ENCODE peak calls at places on chromosome 14, in four cellular contexts. R is SK-N-SH, H is WTC11, T is K562. Y is an unnamed sample.

GRCh38 chr14:106204063-106204462 is 677.7 kb downstream of the TMEM121 start:
- DNase-seq in T (peak; percentile 40), R (no peak), H (no peak), Y (no peak)

GRCh38 chr14:63454863-63455622 is 88.1 kb downstream of the PPP2R5E start:
- DNase-seq in T (no peak), R (no peak), H (no peak), Y (no peak)

GRCh38 chr14:103607039-103607668 is 21.9 kb upstream of the KLC1 start:
- DNase-seq in R (peak; percentile 87), T (peak; percentile 38), H (peak; percentile 47), Y (peak; percentile 56)

GRCh38 chr14:32366256-32366655 is 37.2 kb downstream of the AKAP6 start:
- DNase-seq in T (no peak), H (no peak), R (peak; percentile 34), Y (no peak)

GRCh38 chr14:21308479-21309237 is 28.8 kb downstream of the RPGRIP1 start:
- DNase-seq in R (no peak), T (peak; percentile 39), H (peak; percentile 87), Y (peak; percentile 92)

GRCh38 chr14:35931346-35931745 is 105.2 kb downstream of the BRMS1L start:
- DNase-seq in R (no peak), H (no peak), T (no peak), Y (no peak)

GRCh38 chr14:66624319-66624937 is 116.5 kb downstream of the GPHN start:
- DNase-seq in H (peak; percentile 62), R (peak; percentile 60), T (peak; percentile 4), Y (peak; percentile 23)

GRCh38 chr14:104550849-104551728 is 28.5 kb upstream of the C14orf180 start:
- DNase-seq in R (peak; percentile 27), H (peak; percentile 8), T (no peak), Y (no peak)

GRCh38 chr14:26636571-26636970 is 38.7 kb upstream of the NOVA1 start:
- DNase-seq in R (no peak), T (no peak), H (no peak), Y (no peak)

GRCh38 chr14:74261288-74261687 is 22.0 kb downstream of the VSX2 start:
- DNase-seq in H (no peak), T (no peak), R (no peak), Y (no peak)

GRCh38 chr14:82047777-82048470 is 514.3 kb upstream of the SEL1L start:
- DNase-seq in H (no peak), T (no peak), R (no peak), Y (no peak)

GRCh38 chr14:35883677-35884293 is 57.6 kb downstream of the BRMS1L start:
- DNase-seq in T (no peak), H (no peak), R (peak; percentile 37), Y (no peak)

GRCh38 chr14:64692597-64693350 is 11.4 kb upstream of the PLEKHG3 start:
- DNase-seq in T (no peak), H (no peak), R (no peak), Y (no peak)

GRCh38 chr14:67566908-67567307 is 33.2 kb downstream of the PIGH start:
- DNase-seq in H (no peak), R (no peak), T (no peak), Y (no peak)

GRCh38 chr14:81110186-81110585 is 110.6 kb downstream of the GTF2A1 start:
- DNase-seq in T (no peak), H (no peak), R (no peak), Y (no peak)

GRCh38 chr14:75917322-75918251 is 64.2 kb downstream of the TGFB3 start:
- DNase-seq in H (no peak), T (no peak), R (peak; percentile 81), Y (no peak)

GRCh38 chr14:57355081-57355480 is 35.3 kb upstream of the NAA30 start:
- DNase-seq in H (no peak), R (no peak), T (no peak), Y (no peak)

GRCh38 chr14:38357557-38357956 is 101.7 kb upstream of the CLEC14A start:
- DNase-seq in T (no peak), H (no peak), R (no peak), Y (no peak)

GRCh38 chr14:70152081-70152480 is 36.7 kb downstream of the SLC8A3 start:
- DNase-seq in H (no peak), T (no peak), R (no peak), Y (no peak)

GRCh38 chr14:75752086-75752485 is 91.0 kb downstream of the TTLL5 start:
- DNase-seq in H (no peak), R (no peak), T (no peak), Y (no peak)

GRCh38 chr14:67837011-67837624 is 17.5 kb downstream of the RAD51B start:
- DNase-seq in H (no peak), T (peak; percentile 15), R (peak; percentile 35), Y (no peak)

GRCh38 chr14:30869525-30870150 is 4.7 kb upstream of the COCH start:
- DNase-seq in R (no peak), H (no peak), T (no peak), Y (no peak)

GRCh38 chr14:69712637-69713088 is 54.3 kb upstream of the SRSF5 start:
- DNase-seq in H (peak; percentile 45), R (no peak), T (no peak), Y (peak; percentile 69)

GRCh38 chr14:68098834-68099233 is 279.3 kb downstream of the RAD51B start:
- DNase-seq in H (no peak), R (no peak), T (no peak), Y (no peak)

GRCh38 chr14:85063747-85064146 is 466.2 kb upstream of the FLRT2 start:
- DNase-seq in R (no peak), H (no peak), T (no peak), Y (no peak)

GRCh38 chr14:94367896-94368590 is 20.4 kb downstream of the SERPINA1 start:
- DNase-seq in T (no peak), R (no peak), H (no peak), Y (no peak)

GRCh38 chr14:27181304-27181703 is 583.5 kb upstream of the NOVA1 start:
- DNase-seq in R (peak; percentile 1), H (no peak), T (no peak), Y (no peak)

GRCh38 chr14:68728342-68729106 is 64.3 kb downstream of the ZFP36L1 start:
- DNase-seq in R (no peak), T (no peak), H (no peak), Y (no peak)

GRCh38 chr14:69582207-69582606 is 7.5 kb upstream of the CCDC177 start:
- DNase-seq in T (no peak), H (no peak), R (no peak), Y (no peak)

GRCh38 chr14:94115068-94115591 is 4.6 kb downstream of the IFI27 start:
- DNase-seq in R (peak; percentile 64), H (no peak), T (no peak), Y (no peak)

GRCh38 chr14:55807059-55807499 is 227.1 kb downstream of the KTN1 start:
- DNase-seq in R (peak; percentile 38), H (no peak), T (peak; percentile 36), Y (no peak)

GRCh38 chr14:42000450-42000849 is 393.8 kb downstream of the LRFN5 start:
- DNase-seq in R (no peak), T (no peak), H (no peak), Y (no peak)

GRCh38 chr14:33959692-33960151 is 8.8 kb upstream of the EGLN3 start:
- DNase-seq in R (peak; percentile 83), H (peak; percentile 28), T (no peak), Y (no peak)
- TF ChIP-seq TEAD4 in R (no peak), H (no peak), T (no peak), Y (no peak)

GRCh38 chr14:102280376-102280962 is 24.5 kb downstream of the MOK start:
- DNase-seq in H (no peak), T (no peak), R (no peak), Y (no peak)
- TF ChIP-seq TEAD4 in H (no peak), T (no peak), R (no peak), Y (no peak)

DNA sequence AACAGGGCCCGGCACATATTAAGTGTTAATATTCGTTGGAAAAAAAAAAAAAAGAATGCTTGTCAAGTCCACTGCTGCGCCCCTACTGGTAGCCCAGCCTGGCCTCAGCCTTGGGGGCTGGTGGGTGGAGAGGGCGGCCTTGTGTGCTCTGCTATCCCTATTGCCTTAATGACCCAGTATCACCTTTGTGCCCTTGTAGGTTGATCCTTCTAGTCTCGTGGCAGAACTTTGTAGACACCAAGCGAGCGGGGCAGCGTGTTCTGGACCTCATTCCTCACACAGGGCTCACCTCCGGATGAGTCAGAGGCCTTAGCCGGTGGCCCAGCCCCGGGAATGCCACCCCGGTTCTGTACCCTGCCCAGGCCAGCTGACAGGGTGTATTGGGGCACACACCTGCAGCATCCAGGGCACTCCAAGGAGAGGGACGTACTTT is 1.8 kb upstream of the RCOR1 start:
- DNase-seq in T (peak; percentile 37), H (peak; percentile 73), R (peak; percentile 53), Y (peak; percentile 69)
- TF ChIP-seq TEAD4 in T (no peak), H (no peak), R (no peak), Y (no peak)

DNA sequence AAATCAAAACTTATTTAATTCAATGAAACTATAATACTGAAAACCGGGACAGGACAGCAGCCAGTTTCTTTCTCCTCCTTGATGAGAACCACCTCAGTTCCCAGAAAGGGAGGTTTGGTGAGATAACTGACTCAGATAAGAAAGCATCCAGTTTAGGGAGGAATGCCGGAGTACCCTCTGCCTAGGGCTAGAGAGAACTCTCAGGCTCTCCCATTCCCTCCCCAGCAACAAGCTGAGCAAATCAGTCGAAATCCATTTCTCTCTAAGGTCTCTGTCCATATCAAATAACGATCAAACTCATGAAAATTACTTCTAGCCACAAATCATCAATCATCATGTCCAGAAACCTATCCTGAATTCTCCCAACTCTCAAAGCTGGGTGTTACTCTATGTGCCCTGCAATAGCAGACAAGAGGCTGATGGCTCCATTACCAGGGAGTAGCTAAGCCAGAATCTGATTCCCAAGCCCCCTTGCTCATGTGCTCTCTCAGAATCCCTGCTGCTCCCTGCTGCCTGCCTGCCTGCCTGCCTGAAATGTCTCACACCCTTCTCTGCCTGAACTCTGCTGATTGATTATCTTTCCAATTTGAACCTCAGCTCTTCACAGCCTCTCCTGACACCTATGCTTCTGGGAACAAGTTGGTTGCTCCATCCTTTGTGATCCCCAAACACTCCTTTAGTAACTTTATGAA is 49.4 kb downstream of the SLC25A47 start:
- DNase-seq in H (no peak), T (no peak), R (no peak), Y (no peak)
- TF ChIP-seq TEAD4 in H (no peak), T (no peak), R (no peak), Y (no peak)

DNA sequence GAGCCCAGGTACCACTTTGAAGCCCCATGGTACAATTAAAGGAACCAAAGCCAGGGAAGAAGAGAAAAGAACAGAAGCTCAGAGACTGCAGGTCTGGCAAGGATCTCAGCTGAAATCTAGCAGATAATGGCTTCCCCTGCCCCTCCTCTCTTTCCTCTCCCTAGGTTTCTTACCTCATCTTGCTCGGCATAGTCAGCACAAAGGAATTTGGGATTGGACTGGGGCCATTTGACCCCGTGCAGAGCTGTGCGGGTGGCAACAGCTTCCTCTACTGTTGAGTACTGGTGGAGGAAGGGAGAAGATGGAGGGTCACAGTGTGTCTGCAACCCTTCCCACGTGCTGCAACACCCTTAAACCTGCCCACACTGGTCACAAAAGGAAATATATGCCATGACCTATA is 4.7 kb upstream of the CDH24 start:
- DNase-seq in H (no peak), R (no peak), T (no peak), Y (no peak)
- TF ChIP-seq TEAD4 in H (no peak), R (peak; percentile 83), T (no peak), Y (no peak)

GRCh38 chr14:93114713-93115068 is 1.0 kb downstream of the ITPK1 start:
- DNase-seq in H (peak; percentile 31), T (no peak), R (no peak), Y (no peak)
- TF ChIP-seq TEAD4 in H (no peak), T (no peak), R (no peak), Y (no peak)

GRCh38 chr14:59101441-59101840 is 87.0 kb upstream of the DAAM1 start:
- DNase-seq in T (no peak), H (no peak), R (no peak), Y (no peak)
- TF ChIP-seq TEAD4 in T (no peak), H (no peak), R (no peak), Y (no peak)

Y was measured in H1.